ENCODE peak calls at places on chromosomes 16 and 17, in six cellular contexts. B is SJSA1; I is CD8-positive, alpha-beta T cell; L is stimulated activated CD8-positive, alpha-beta memory T cell treated with anti-CD3 and anti-CD28 coated beads, Interleukin-7, amount 100 ng/mL, for 24 hours; S is GM12878; R is iris pigment epithelial cell. F is an unnamed sample.

GRCh38 chr17:55635253-55635766 is 87.4 kb downstream of the TMEM100 start:
- DNase-seq in L (no peak), I (no peak), S (no peak), B (no peak), R (peak), F (no peak)

GRCh38 chr17:7336240-7337175 is at the start of gene ACAP1:
- DNase-seq in S (no peak), B (no peak), R (no peak), L (peak), I (peak), F (peak)

GRCh38 chr17:81165246-81166032 is at the start of gene PVALEF:
- DNase-seq in R (no peak), L (no peak), B (no peak), S (no peak), I (no peak), F (no peak)

GRCh38 chr16:1021553-1022160 is 40.1 kb downstream of the SOX8 start:
- DNase-seq in R (no peak), L (no peak), S (no peak), B (no peak), I (no peak), F (no peak)

GRCh38 chr16:57994778-57995177 is 5.7 kb downstream of the ZNF319 start:
- DNase-seq in B (peak), L (no peak), S (no peak), R (peak), I (peak), F (peak)

GRCh38 chr17:37478187-37478586 is 11.5 kb upstream of the DUSP14 start:
- DNase-seq in I (no peak), R (peak), L (no peak), S (no peak), B (no peak), F (no peak)

GRCh38 chr17:79547586-79547985 is 63.3 kb downstream of the RBFOX3 start:
- DNase-seq in I (no peak), R (no peak), S (no peak), B (no peak), L (no peak), F (no peak)

GRCh38 chr16:67000384-67001158 is 12.2 kb downstream of the CES4A start:
- DNase-seq in L (no peak), I (peak), R (peak), S (no peak), B (no peak), F (peak)

GRCh38 chr17:45722161-45722560 is 62.0 kb upstream of the CRHR1 start:
- DNase-seq in B (no peak), L (no peak), I (no peak), R (peak), S (no peak), F (no peak)

GRCh38 chr16:85168732-85169256 is 56.5 kb upstream of the CIBAR2 start:
- DNase-seq in L (no peak), R (peak), S (no peak), B (peak), I (no peak), F (no peak)